ENCODE peak calls at places on chromosome 6, in seven cellular contexts. Q, E, Y, B, M, X and H are unnamed samples. For H3K36me3, the result is how much of the 10 kb centered on the place peaks cover.

GRCh38 chr6:106163966-106164877 is 78.1 kb downstream of the PRDM1 start:
- DNase-seq in Q (peak), E (no peak), Y (no peak), B (no peak), M (peak), X (peak), H (peak)

GRCh38 chr6:27894839-27895762 is 17.1 kb downstream of the OR2B2 start:
- DNase-seq in Q (peak), E (peak), Y (no peak), B (peak), M (peak), X (peak), H (peak)

GRCh38 chr6:24831771-24832718 is 33.3 kb upstream of the ARMH2 start:
- DNase-seq in Q (no peak), E (no peak), Y (no peak), B (no peak), M (no peak), X (no peak), H (no peak)

GRCh38 chr6:28724395-28724794 is 198.7 kb downstream of the GPX5 start:
- DNase-seq in Q (no peak), E (no peak), Y (no peak), B (no peak), M (no peak), X (no peak), H (no peak)

GRCh38 chr6:113451030-113451429 is 406.1 kb upstream of the MARCKS start:
- DNase-seq in Q (no peak), E (no peak), Y (no peak), B (no peak), M (no peak), X (no peak), H (no peak)

GRCh38 chr6:48881551-48881950 is 581.5 kb downstream of the MMUT start:
- DNase-seq in Q (no peak), E (no peak), Y (no peak), B (no peak), M (no peak), X (no peak), H (no peak)

GRCh38 chr6:105459884-105460283 is 57.0 kb upstream of the PREP start:
- DNase-seq in Q (no peak), E (no peak), Y (no peak), B (no peak), M (no peak), X (no peak), H (no peak)

GRCh38 chr6:111478749-111479148 is 4.3 kb downstream of the REV3L start:
- DNase-seq in Q (peak), E (no peak), Y (no peak), B (no peak), M (peak), X (no peak), H (no peak)

GRCh38 chr6:170102038-170102437 is 188.8 kb downstream of the DLL1 start:
- DNase-seq in Q (no peak), E (no peak), Y (no peak), B (no peak), M (no peak), X (peak), H (no peak)

GRCh38 chr6:27294409-27294808 is 17.7 kb downstream of the POM121L2 start:
- DNase-seq in Q (no peak), E (no peak), Y (no peak), B (no peak), M (no peak), X (no peak), H (no peak)

GRCh38 chr6:138267971-138268895 is 49.9 kb upstream of the PBOV1 start:
- DNase-seq in Q (no peak), E (no peak), Y (no peak), B (no peak), M (no peak), X (no peak), H (no peak)

GRCh38 chr6:103707596-103708325 is 1152.0 kb downstream of the HACE1 start:
- DNase-seq in Q (no peak), E (no peak), Y (no peak), B (no peak), M (no peak), X (no peak), H (no peak)

GRCh38 chr6:124927806-124928205 is 34.4 kb upstream of the RNF217 start:
- DNase-seq in Q (no peak), E (no peak), Y (no peak), B (no peak), M (no peak), X (no peak), H (no peak)

GRCh38 chr6:76124010-76124409 is 51.5 kb upstream of the IMPG1 start:
- DNase-seq in Q (no peak), E (no peak), Y (no peak), B (no peak), M (no peak), X (no peak), H (no peak)

GRCh38 chr6:158072083-158072721 is 90.5 kb downstream of the SYNJ2 start:
- DNase-seq in Q (peak), E (peak), Y (peak), B (peak), M (peak), X (peak), H (peak)

GRCh38 chr6:137819740-137820139 is 47.3 kb upstream of the TNFAIP3 start:
- DNase-seq in Q (no peak), E (no peak), Y (no peak), B (no peak), M (no peak), X (no peak), H (no peak)

GRCh38 chr6:40903456-40903855 is 135.6 kb downstream of the UNC5CL start:
- DNase-seq in Q (no peak), E (no peak), Y (no peak), B (no peak), M (no peak), X (no peak), H (no peak)

GRCh38 chr6:143141442-143141841 is 80.8 kb downstream of the AIG1 start:
- DNase-seq in Q (no peak), E (no peak), Y (no peak), B (no peak), M (peak), X (no peak), H (no peak)

GRCh38 chr6:14316911-14317535 is 199.5 kb downstream of the CD83 start:
- DNase-seq in Q (no peak), E (no peak), Y (no peak), B (no peak), M (peak), X (no peak), H (no peak)

GRCh38 chr6:153503810-153504209 is 372.7 kb upstream of the RGS17 start:
- DNase-seq in Q (no peak), E (no peak), Y (no peak), B (no peak), M (no peak), X (no peak), H (no peak)

GRCh38 chr6:25485820-25486559 is 166.0 kb upstream of the SCGN start:
- DNase-seq in Q (no peak), E (no peak), Y (peak), B (no peak), M (peak), X (peak), H (peak)

DNA sequence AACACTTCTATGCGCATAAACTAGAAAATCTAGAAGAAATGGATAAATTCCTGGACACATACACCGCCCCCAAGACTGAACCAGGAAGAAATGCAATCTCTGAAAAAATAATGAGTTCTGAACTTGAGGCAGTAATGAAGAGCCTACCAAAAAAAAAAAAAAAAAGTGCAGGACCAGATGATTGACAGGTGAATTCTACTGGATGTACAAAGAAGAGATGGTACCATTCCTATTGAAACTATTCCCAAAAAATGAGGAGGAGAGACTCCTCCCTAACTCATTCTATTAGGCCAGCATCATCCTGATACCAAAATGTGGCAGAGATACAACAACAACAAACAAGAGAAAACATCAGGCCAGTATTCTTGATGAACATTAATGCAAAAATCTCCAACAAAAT is 22.7 kb downstream of the HLA-C start:
- DNase-seq in Q (no peak), E (no peak), Y (no peak), B (no peak), M (no peak), X (no peak), H (no peak)
- H3K36me3 ChIP-seq in Q (under half), E (under half), Y (under half), B (under half), M (under half), X (under half), H (under half)

GRCh38 chr6:35294308-35294945 is 3.2 kb upstream of the DEF6 start:
- DNase-seq in Q (peak), E (no peak), Y (no peak), B (peak), M (peak), X (no peak), H (peak)
- TF ChIP-seq CTCF in Q (peak), E (no peak), Y (peak), B (peak), M (peak), X (peak), H (peak)

GRCh38 chr6:150992279-150992678 is 126.8 kb downstream of the MTHFD1L start:
- DNase-seq in Q (no peak), E (no peak), Y (no peak), B (no peak), M (no peak), X (no peak), H (no peak)

GRCh38 chr6:150991487-150991886 is 126.0 kb downstream of the MTHFD1L start:
- DNase-seq in Q (no peak), E (no peak), Y (no peak), B (no peak), M (no peak), X (no peak), H (no peak)

GRCh38 chr6:150992682-150993081 is 127.2 kb downstream of the MTHFD1L start:
- DNase-seq in Q (no peak), E (peak), Y (no peak), B (no peak), M (no peak), X (no peak), H (no peak)

GRCh38 chr6:150993253-150993652 is 127.8 kb downstream of the MTHFD1L start:
- DNase-seq in Q (no peak), E (no peak), Y (no peak), B (no peak), M (no peak), X (no peak), H (no peak)

GRCh38 chr6:150994026-150994425 is 128.5 kb downstream of the MTHFD1L start:
- DNase-seq in Q (no peak), E (no peak), Y (no peak), B (no peak), M (no peak), X (no peak), H (no peak)
- H3K36me3 ChIP-seq in Q (under half), E (under half), Y (under half), B (under half), M (under half), X (under half), H (under half)

DNA sequence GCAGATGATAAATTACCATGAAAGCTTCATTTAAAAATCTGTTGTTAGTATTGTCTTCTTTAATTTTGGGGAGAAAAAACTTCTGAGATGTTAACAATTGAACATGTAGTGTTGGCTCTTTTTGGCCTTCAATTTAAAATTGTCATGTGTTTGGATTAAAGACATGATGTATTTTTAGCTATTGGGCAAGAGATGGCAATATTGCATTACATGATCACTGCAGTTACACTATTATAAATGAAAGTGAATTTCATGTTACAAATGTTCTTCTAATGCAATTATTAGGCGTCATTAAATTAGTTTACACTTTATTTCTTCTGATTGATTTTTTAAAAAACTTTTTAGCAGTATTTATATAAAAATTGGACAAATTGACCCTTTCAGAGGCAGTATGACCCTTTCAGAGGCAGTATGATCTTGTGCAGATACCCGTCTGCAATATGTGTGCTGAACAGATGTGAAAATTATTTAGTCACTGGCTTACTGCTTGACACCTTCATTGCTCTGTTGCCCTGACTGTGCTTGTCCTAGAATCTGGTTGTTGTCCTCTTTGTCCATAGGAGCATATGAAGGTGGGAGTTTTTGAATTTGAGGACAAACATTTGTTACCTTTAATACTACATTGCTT is 25.8 kb downstream of the CDKAL1 start:
- DNase-seq in Q (no peak), E (no peak), Y (no peak), B (no peak), M (no peak), X (no peak), H (no peak)
- TF ChIP-seq CTCF in Q (no peak), E (no peak), Y (peak), B (no peak), M (peak), X (peak), H (no peak)

GRCh38 chr6:120774275-120774674 is 560.0 kb downstream of the TBC1D32 start:
- DNase-seq in Q (no peak), E (no peak), Y (no peak), B (no peak), M (no peak), X (no peak), H (no peak)

GRCh38 chr6:120771019-120771418 is 563.3 kb downstream of the TBC1D32 start:
- DNase-seq in Q (no peak), E (no peak), Y (no peak), B (no peak), M (no peak), X (no peak), H (no peak)
- H3K36me3 ChIP-seq in Q (under half), E (under half), Y (under half), B (under half), M (under half), X (under half), H (under half)

DNA sequence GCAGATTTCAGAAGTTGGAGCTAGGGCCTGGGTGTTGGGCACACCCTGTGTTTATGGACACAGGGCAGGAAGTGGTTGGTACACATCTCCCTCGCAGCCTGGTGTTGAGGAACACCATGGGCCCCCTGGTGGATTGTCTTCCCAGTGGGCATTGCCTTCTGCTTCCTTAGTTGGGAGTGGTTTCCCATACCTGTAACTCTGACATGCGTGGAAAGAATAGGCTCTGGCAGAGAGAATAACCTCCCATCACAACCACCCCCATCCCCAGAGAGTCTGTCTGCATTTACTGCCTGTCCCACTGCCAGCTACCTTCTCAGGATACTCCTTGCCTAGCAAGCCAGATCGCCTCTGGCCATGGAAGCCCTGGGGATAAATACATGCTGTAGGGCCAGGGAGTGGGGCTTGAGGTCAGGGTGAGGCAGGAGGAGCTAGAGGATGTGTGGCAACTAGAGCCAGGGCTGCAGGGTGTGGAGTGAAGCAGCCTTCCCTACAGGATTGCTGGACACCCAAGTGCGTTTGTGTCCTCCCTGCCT is 14.7 kb downstream of the LRRC73 start:
- DNase-seq in Q (no peak), E (no peak), Y (no peak), B (no peak), M (no peak), X (no peak), H (no peak)
- TF ChIP-seq CTCF in Q (no peak), E (no peak), Y (peak), B (no peak), M (no peak), X (no peak), H (no peak)

GRCh38 chr6:38687549-38687948 is 15.4 kb downstream of the GLO1 start:
- DNase-seq in Q (no peak), E (no peak), Y (no peak), B (no peak), M (no peak), X (no peak), H (no peak)

GRCh38 chr6:38687043-38687353 is 15.9 kb downstream of the GLO1 start:
- DNase-seq in Q (no peak), E (no peak), Y (no peak), B (no peak), M (no peak), X (no peak), H (peak)

GRCh38 chr6:38684904-38685303 is 18.0 kb downstream of the GLO1 start:
- DNase-seq in Q (no peak), E (no peak), Y (no peak), B (no peak), M (no peak), X (no peak), H (no peak)

GRCh38 chr6:38688579-38689087 is 14.3 kb downstream of the GLO1 start:
- DNase-seq in Q (no peak), E (no peak), Y (no peak), B (no peak), M (no peak), X (no peak), H (no peak)

GRCh38 chr6:38686270-38687042 is 16.5 kb downstream of the GLO1 start:
- DNase-seq in Q (no peak), E (no peak), Y (no peak), B (no peak), M (no peak), X (no peak), H (no peak)
- H3K36me3 ChIP-seq in Q (under half), E (under half), Y (under half), B (under half), M (under half), X (under half), H (under half)

GRCh38 chr6:149716181-149716580 is 1.7 kb downstream of the LATS1 start:
- DNase-seq in Q (peak), E (no peak), Y (no peak), B (no peak), M (no peak), X (no peak), H (no peak)

GRCh38 chr6:149716584-149716983 is 1.3 kb downstream of the LATS1 start:
- DNase-seq in Q (no peak), E (no peak), Y (no peak), B (no peak), M (no peak), X (no peak), H (no peak)

GRCh38 chr6:149719531-149719930 is 1.6 kb upstream of the LATS1 start:
- DNase-seq in Q (no peak), E (no peak), Y (no peak), B (no peak), M (no peak), X (no peak), H (no peak)

GRCh38 chr6:149717255-149717587 is 680 bp downstream of the LATS1 start:
- DNase-seq in Q (no peak), E (no peak), Y (no peak), B (no peak), M (no peak), X (no peak), H (no peak)

DNA sequence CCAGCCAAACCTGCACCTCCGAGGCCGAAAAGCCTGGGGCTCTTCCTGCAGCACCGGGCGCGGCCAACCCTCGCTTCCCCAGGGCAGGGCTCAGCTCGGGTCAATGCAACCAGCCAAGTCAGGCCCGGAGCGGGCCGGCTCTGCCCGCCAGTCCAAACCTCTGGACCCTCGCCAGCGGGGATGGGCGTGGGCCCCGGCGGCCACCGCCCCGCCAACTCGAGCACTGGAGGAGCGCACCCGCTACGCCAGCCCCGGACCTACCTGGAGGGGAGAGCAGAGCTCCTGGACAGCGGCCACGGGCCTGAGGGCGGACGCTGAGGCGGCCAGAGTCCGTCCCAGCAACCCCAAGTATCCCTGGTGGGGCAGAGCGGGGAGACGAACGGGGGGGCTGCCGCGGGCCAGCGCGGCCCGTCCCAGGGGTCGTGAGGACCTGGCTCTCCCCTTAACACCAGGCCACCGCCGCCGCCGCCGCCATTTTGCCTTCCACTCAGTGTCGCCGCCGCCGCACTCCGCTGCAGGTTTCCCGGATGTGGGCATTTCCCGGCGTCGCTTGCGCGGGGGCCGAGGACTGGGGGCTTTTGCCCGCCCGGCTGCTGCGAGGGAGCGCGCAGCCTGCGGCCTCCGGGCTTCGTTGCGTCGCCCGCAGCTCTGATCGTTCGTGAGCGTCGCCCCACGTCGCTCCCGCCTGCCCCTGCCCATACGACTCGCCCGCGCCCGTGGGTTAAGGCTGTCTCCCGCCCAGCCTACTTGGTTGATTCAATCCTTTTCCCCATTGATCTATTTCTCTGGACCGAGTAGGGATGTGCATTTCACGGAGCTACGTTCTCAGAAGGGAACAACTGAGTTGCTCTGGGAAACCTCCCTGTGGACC is at the start of gene LATS1:
- DNase-seq in Q (peak), E (peak), Y (peak), B (peak), M (peak), X (peak), H (peak)
- TF ChIP-seq CTCF in Q (no peak), E (no peak), Y (no peak), B (no peak), M (no peak), X (no peak), H (no peak)

GRCh38 chr6:166567107-166567506 is 19.4 kb downstream of the RAMACL start:
- DNase-seq in Q (no peak), E (no peak), Y (no peak), B (no peak), M (peak), X (no peak), H (no peak)
- H3K36me3 ChIP-seq in Q (under half), E (under half), Y (under half), B (under half), M (under half), X (under half), H (under half)

DNA sequence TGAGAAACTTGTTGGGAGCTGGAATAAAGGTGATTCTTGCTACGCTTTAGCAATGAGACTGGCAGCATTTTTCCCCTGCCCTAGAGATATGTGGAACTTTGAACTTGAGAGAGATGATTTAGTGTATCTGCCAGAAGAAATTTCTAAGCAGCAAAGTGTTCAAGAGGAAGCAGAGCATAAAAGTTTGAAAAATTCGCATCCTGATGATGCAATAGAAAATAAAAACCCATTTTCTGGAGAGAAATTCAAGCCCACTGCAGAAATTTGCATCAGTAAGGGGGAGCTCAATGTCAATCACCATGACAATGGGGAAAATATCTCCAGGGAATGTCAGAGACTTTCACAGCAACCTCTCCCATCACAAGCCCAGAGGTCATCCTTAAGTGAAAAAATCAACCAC is 35.3 kb downstream of the MICA start:
- DNase-seq in Q (no peak), E (no peak), Y (no peak), B (no peak), M (no peak), X (no peak), H (no peak)
- TF ChIP-seq CTCF in Q (no peak), E (no peak), Y (no peak), B (no peak), M (no peak), X (no peak), H (no peak)